ENCODE peak calls at places on chromosomes 6 and 20, in seven cellular contexts. One of them, this sample, is unnamed.

GRCh38 chr20:63748356-63749270 is 9.0 kb downstream of the SLC2A4RG start:
- DNase-seq in A172: no peak
- DNase-seq in SK-N-SH: peak; percentile 35
- DNase-seq in frontal cortex: peak; percentile 22
- DNase-seq in NCI-H748 treated with DMSO at 0.1 percent for 48 hours: no peak
- DNase-seq in B cell: no peak
- DNase-seq in nucleus accumbens: no peak
- DNase-seq in this sample: no peak

GRCh38 chr6:34981951-34982350 is 92.9 kb downstream of the ANKS1A start:
- DNase-seq in A172: peak; percentile 18
- DNase-seq in SK-N-SH: no peak
- DNase-seq in frontal cortex: no peak
- DNase-seq in NCI-H748 treated with DMSO at 0.1 percent for 48 hours: no peak
- DNase-seq in B cell: no peak
- DNase-seq in nucleus accumbens: no peak
- DNase-seq in this sample: no peak

GRCh38 chr20:13017235-13017634 is 8.5 kb downstream of the SPTLC3 start:
- DNase-seq in A172: no peak
- DNase-seq in SK-N-SH: no peak
- DNase-seq in frontal cortex: no peak
- DNase-seq in NCI-H748 treated with DMSO at 0.1 percent for 48 hours: no peak
- DNase-seq in B cell: no peak
- DNase-seq in nucleus accumbens: no peak
- DNase-seq in this sample: no peak

GRCh38 chr6:160798625-160799024 is 96.6 kb downstream of the PLG start:
- DNase-seq in A172: no peak
- DNase-seq in SK-N-SH: no peak
- DNase-seq in frontal cortex: no peak
- DNase-seq in NCI-H748 treated with DMSO at 0.1 percent for 48 hours: no peak
- DNase-seq in B cell: no peak
- DNase-seq in nucleus accumbens: no peak
- DNase-seq in this sample: no peak

GRCh38 chr6:144219056-144219685 is 66.0 kb upstream of the UTRN start:
- DNase-seq in A172: peak; percentile 51
- DNase-seq in SK-N-SH: peak; percentile 34
- DNase-seq in frontal cortex: peak; percentile 37
- DNase-seq in NCI-H748 treated with DMSO at 0.1 percent for 48 hours: peak; percentile 61
- DNase-seq in B cell: peak; percentile 43
- DNase-seq in nucleus accumbens: no peak
- DNase-seq in this sample: no peak

GRCh38 chr6:11317885-11318771 is 85.7 kb upstream of the NEDD9 start:
- DNase-seq in A172: peak; percentile 94
- DNase-seq in SK-N-SH: no peak
- DNase-seq in frontal cortex: peak; percentile 28
- DNase-seq in NCI-H748 treated with DMSO at 0.1 percent for 48 hours: peak; percentile 7
- DNase-seq in B cell: peak; percentile 43
- DNase-seq in nucleus accumbens: no peak
- DNase-seq in this sample: peak; percentile 78

GRCh38 chr6:100446922-100447899 is 17.5 kb downstream of the SIM1 start:
- DNase-seq in A172: no peak
- DNase-seq in SK-N-SH: no peak
- DNase-seq in frontal cortex: no peak
- DNase-seq in NCI-H748 treated with DMSO at 0.1 percent for 48 hours: no peak
- DNase-seq in B cell: peak; percentile 6
- DNase-seq in nucleus accumbens: no peak
- DNase-seq in this sample: no peak

GRCh38 chr20:50719328-50719727 is 12.1 kb upstream of the PARD6B start:
- DNase-seq in A172: no peak
- DNase-seq in SK-N-SH: no peak
- DNase-seq in frontal cortex: no peak
- DNase-seq in NCI-H748 treated with DMSO at 0.1 percent for 48 hours: no peak
- DNase-seq in B cell: no peak
- DNase-seq in nucleus accumbens: no peak
- DNase-seq in this sample: no peak

GRCh38 chr6:147141690-147142308 is 62.4 kb upstream of the STXBP5 start:
- DNase-seq in A172: peak; percentile 81
- DNase-seq in SK-N-SH: no peak
- DNase-seq in frontal cortex: no peak
- DNase-seq in NCI-H748 treated with DMSO at 0.1 percent for 48 hours: no peak
- DNase-seq in B cell: no peak
- DNase-seq in nucleus accumbens: no peak
- DNase-seq in this sample: no peak

GRCh38 chr6:36914227-36914794 is 28.6 kb downstream of the C6orf89 start:
- DNase-seq in A172: peak; percentile 79
- DNase-seq in SK-N-SH: no peak
- DNase-seq in frontal cortex: no peak
- DNase-seq in NCI-H748 treated with DMSO at 0.1 percent for 48 hours: no peak
- DNase-seq in B cell: no peak
- DNase-seq in nucleus accumbens: no peak
- DNase-seq in this sample: no peak

This sample was measured in AG09319.